ENCODE peak calls at places on chromosome 17, in ten cellular contexts. M, L, D, Z, T, X, K, J, W and Y are unnamed samples.

GRCh38 chr17:51491416-51491815 is 231.1 kb downstream of the UTP18 start:
- DNase-seq in M (no peak), L (no peak), D (no peak), Z (peak), T (no peak), X (no peak), K (no peak), J (no peak), W (no peak), Y (no peak)

GRCh38 chr17:29595107-29595942 is 2.4 kb downstream of the ANKRD13B start:
- DNase-seq in M (no peak), L (no peak), D (no peak), Z (no peak), T (peak), X (peak), K (no peak), J (no peak), W (no peak), Y (no peak)

GRCh38 chr17:31443386-31443785 is 51.9 kb downstream of the RAB11FIP4 start:
- DNase-seq in M (no peak), L (no peak), D (no peak), Z (no peak), T (no peak), X (no peak), K (no peak), J (no peak), W (no peak), Y (no peak)

GRCh38 chr17:36600936-36601302 is 464 bp upstream of the MRM1 start:
- DNase-seq in M (no peak), L (no peak), D (no peak), Z (no peak), T (no peak), X (no peak), K (no peak), J (peak), W (no peak), Y (no peak)

GRCh38 chr17:17849863-17850373 is 13.1 kb upstream of the SREBF1 start:
- DNase-seq in M (peak), L (no peak), D (no peak), Z (no peak), T (no peak), X (peak), K (peak), J (peak), W (no peak), Y (peak)

GRCh38 chr17:3695723-3696411 is at the start of gene P2RX5:
- DNase-seq in M (no peak), L (peak), D (no peak), Z (no peak), T (peak), X (peak), K (peak), J (no peak), W (no peak), Y (peak)

GRCh38 chr17:11318207-11318606 is 77.2 kb downstream of the SHISA6 start:
- DNase-seq in M (no peak), L (no peak), D (no peak), Z (no peak), T (no peak), X (no peak), K (no peak), J (no peak), W (no peak), Y (no peak)

GRCh38 chr17:81187120-81187519 is 21.1 kb upstream of the AATK start:
- DNase-seq in M (no peak), L (no peak), D (no peak), Z (no peak), T (no peak), X (no peak), K (no peak), J (no peak), W (no peak), Y (no peak)

GRCh38 chr17:17348872-17349723 is 45.9 kb downstream of the NT5M start:
- DNase-seq in M (no peak), L (no peak), D (no peak), Z (no peak), T (peak), X (no peak), K (peak), J (no peak), W (no peak), Y (no peak)

GRCh38 chr17:63481488-63481870 is 4.6 kb downstream of the ACE start:
- DNase-seq in M (no peak), L (no peak), D (no peak), Z (no peak), T (no peak), X (no peak), K (no peak), J (no peak), W (no peak), Y (no peak)

GRCh38 chr17:42538482-42538881 is 2.4 kb downstream of the NAGLU start:
- DNase-seq in M (no peak), L (no peak), D (no peak), Z (no peak), T (no peak), X (no peak), K (no peak), J (no peak), W (no peak), Y (peak)

GRCh38 chr17:77962349-77962748 is 3.8 kb downstream of the TNRC6C start:
- DNase-seq in M (no peak), L (no peak), D (no peak), Z (no peak), T (no peak), X (no peak), K (no peak), J (no peak), W (no peak), Y (no peak)

GRCh38 chr17:503449-503700 is 150.8 kb upstream of the RPH3AL start:
- DNase-seq in M (no peak), L (no peak), D (no peak), Z (no peak), T (no peak), X (no peak), K (no peak), J (no peak), W (no peak), Y (no peak)

GRCh38 chr17:45305532-45306087 is 11.2 kb downstream of the MAP3K14 start:
- DNase-seq in M (no peak), L (no peak), D (no peak), Z (no peak), T (no peak), X (no peak), K (no peak), J (no peak), W (no peak), Y (no peak)

GRCh38 chr17:32006957-32007462 is at the start of gene LRRC37B:
- DNase-seq in M (peak), L (peak), D (no peak), Z (peak), T (peak), X (peak), K (peak), J (peak), W (no peak), Y (peak)

GRCh38 chr17:5485270-5486205 is at the start of gene DERL2:
- DNase-seq in M (no peak), L (peak), D (no peak), Z (no peak), T (no peak), X (peak), K (no peak), J (no peak), W (no peak), Y (no peak)

GRCh38 chr17:34570491-34570890 is 8.9 kb upstream of the TMEM132E start:
- DNase-seq in M (no peak), L (no peak), D (no peak), Z (no peak), T (no peak), X (no peak), K (no peak), J (no peak), W (no peak), Y (no peak)

GRCh38 chr17:16653367-16654041 is at the start of gene ZNF624:
- DNase-seq in M (peak), L (peak), D (peak), Z (peak), T (peak), X (peak), K (peak), J (peak), W (peak), Y (peak)

GRCh38 chr17:40463122-40463550 is 19.9 kb downstream of the IGFBP4 start:
- DNase-seq in M (no peak), L (no peak), D (no peak), Z (no peak), T (no peak), X (no peak), K (no peak), J (no peak), W (no peak), Y (no peak)